ENCODE peak calls at places on chromosome 2, in seven cellular contexts. M, L, G, Z, F, E and B are unnamed samples.

GRCh38 chr2:19689769-19690168 is 212.0 kb downstream of the TTC32 start:
- DNase-seq in M (no peak), L (no peak), G (no peak), Z (no peak), F (no peak), E (no peak), B (no peak)

GRCh38 chr2:239298126-239298804 is 102.6 kb downstream of the HDAC4 start:
- DNase-seq in M (no peak), L (no peak), G (peak; percentile 17), Z (no peak), F (no peak), E (no peak), B (no peak)

GRCh38 chr2:158753561-158754302 is 41.4 kb upstream of the DAPL1 start:
- DNase-seq in M (no peak), L (no peak), G (no peak), Z (peak; percentile 49), F (peak; percentile 42), E (peak; percentile 79), B (peak; percentile 51)

GRCh38 chr2:221572180-221572820 is at the start of gene EPHA4:
- DNase-seq in M (peak; percentile 92), L (peak; percentile 90), G (peak; percentile 82), Z (peak; percentile 72), F (peak; percentile 81), E (peak; percentile 91), B (peak; percentile 78)

GRCh38 chr2:102166189-102166845 is 20.5 kb upstream of the IL1RL2 start:
- DNase-seq in M (no peak), L (no peak), G (peak; percentile 21), Z (peak; percentile 57), F (no peak), E (peak; percentile 76), B (no peak)

GRCh38 chr2:157443795-157444642 is at the start of gene CYTIP:
- DNase-seq in M (peak; percentile 43), L (no peak), G (peak; percentile 41), Z (no peak), F (peak; percentile 36), E (no peak), B (no peak)

GRCh38 chr2:32278476-32278853 is 761 bp downstream of the YIPF4 start:
- DNase-seq in M (no peak), L (no peak), G (no peak), Z (no peak), F (no peak), E (no peak), B (no peak)

GRCh38 chr2:20611077-20611843 is 39.6 kb downstream of the HS1BP3 start:
- DNase-seq in M (peak; percentile 51), L (peak; percentile 83), G (peak; percentile 93), Z (peak; percentile 99), F (peak; percentile 82), E (peak; percentile 98), B (peak; percentile 84)

GRCh38 chr2:99725810-99726209 is 236.0 kb upstream of the REV1 start:
- DNase-seq in M (no peak), L (no peak), G (no peak), Z (no peak), F (no peak), E (peak; percentile 40), B (no peak)

GRCh38 chr2:104856086-104856972 is 2.4 kb downstream of the POU3F3 start:
- DNase-seq in M (peak; percentile 81), L (no peak), G (no peak), Z (no peak), F (peak; percentile 27), E (no peak), B (no peak)

GRCh38 chr2:175755169-175755568 is 246.9 kb downstream of the LNPK start:
- DNase-seq in M (no peak), L (no peak), G (no peak), Z (no peak), F (no peak), E (no peak), B (no peak)

GRCh38 chr2:158998486-158999248 is 30.2 kb downstream of the TANC1 start:
- DNase-seq in M (no peak), L (no peak), G (no peak), Z (peak; percentile 42), F (no peak), E (peak; percentile 87), B (no peak)

GRCh38 chr2:112833532-112833931 is 3.0 kb downstream of the IL1B start:
- DNase-seq in M (no peak), L (no peak), G (no peak), Z (no peak), F (no peak), E (no peak), B (no peak)

GRCh38 chr2:203594541-203594940 is 59.4 kb upstream of the RAPH1 start:
- DNase-seq in M (no peak), L (no peak), G (no peak), Z (no peak), F (no peak), E (peak; percentile 53), B (no peak)
- H3K27ac ChIP-seq in M (no peak overlapping the region), L (no peak overlapping the region), G (no peak overlapping the region), Z (peak overlapping the region; percentile 12), F (no peak overlapping the region), E (no peak overlapping the region), B (no peak overlapping the region)

GRCh38 chr2:96555146-96555610 is 18.6 kb downstream of the ARID5A start:
- DNase-seq in M (no peak), L (no peak), G (no peak), Z (no peak), F (no peak), E (no peak), B (no peak)
- H3K27me3 ChIP-seq in M (no peaks in the 10 kb centered on the region), L (no peaks in the 10 kb centered on the region), G (no peaks in the 10 kb centered on the region), Z (no peaks in the 10 kb centered on the region), F (no peaks in the 10 kb centered on the region), E (no peaks in the 10 kb centered on the region), B (no peaks in the 10 kb centered on the region)

DNA sequence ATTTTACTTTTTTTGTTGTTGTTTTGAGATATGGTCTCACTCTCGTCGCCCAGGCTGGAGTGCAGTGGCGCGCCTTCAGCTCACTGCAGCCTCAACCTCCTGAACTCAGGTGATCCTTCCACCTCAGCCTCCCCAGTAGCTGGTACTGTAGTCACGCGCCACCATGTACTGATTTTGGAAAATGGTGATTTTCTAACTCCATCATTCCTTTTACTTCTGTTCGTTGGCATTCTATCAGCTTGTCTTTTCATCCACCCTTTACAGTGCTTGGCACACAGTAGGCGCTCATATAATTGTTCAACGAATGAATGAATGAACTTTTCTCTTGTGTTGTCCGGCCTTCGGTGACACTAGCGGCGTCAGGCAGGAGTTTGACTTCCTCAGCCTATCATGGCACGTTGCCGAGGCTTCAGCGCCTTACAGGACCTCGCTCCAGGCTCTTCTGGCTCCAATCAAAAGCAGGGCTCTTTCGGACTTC is 393 bp upstream of the MTHFD2 start:
- DNase-seq in M (no peak), L (no peak), G (no peak), Z (no peak), F (no peak), E (no peak), B (no peak)
- H3K4me3 ChIP-seq in M (peak overlapping the region; percentile 65), L (peak overlapping the region; percentile 32), G (peak overlapping the region; percentile 97), Z (peak overlapping the region; percentile 39), F (no peak overlapping the region), E (peak overlapping the region; percentile 79), B (peak overlapping the region; percentile 65)

DNA sequence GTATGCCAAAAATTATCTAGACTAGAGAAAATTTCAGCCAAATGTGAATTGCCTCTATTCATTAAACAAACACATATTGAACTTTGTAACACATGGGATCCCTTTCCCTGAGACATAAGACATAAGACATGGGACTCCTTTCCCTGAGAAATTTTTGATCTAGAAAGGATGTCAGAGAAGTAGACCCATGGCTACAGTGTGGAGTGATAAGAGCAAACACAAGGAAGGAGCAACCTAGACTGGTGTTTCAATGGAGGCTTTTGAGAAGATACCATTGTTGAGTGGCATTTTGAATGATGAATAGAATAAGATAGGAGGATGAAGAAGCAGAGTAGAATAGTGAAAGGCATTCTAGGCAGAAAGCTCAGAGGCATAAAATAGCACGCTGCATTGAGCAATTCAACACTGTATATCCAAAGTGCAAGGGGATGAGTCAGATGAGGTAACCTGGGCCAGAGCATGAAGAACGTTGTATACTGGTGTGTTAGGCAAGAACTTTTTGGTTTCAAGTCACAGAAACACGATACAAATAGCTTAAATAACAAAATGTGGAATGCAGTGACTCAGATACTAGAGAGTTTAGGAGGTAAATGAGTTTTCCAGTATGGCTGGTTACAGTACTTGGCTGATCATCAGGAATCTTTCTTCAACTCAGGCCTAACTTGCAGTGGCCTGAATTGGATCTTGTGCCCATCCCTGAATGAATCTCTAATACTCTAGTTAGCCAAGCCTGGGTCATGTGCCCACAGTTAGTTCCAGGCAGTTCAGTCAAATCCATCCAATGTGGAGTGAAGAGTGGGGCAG is 129.8 kb upstream of the TANK start:
- DNase-seq in M (no peak), L (no peak), G (peak; percentile 69), Z (peak; percentile 97), F (no peak), E (peak; percentile 99), B (peak; percentile 69)
- H3K27ac ChIP-seq in M (peak overlapping the region; percentile 33), L (no peak overlapping the region), G (peak overlapping the region; percentile 40), Z (peak overlapping the region; percentile 66), F (no peak overlapping the region), E (peak overlapping the region; percentile 86), B (peak overlapping the region; percentile 37)

GRCh38 chr2:174325932-174326879 is 8.5 kb upstream of the SP9 start:
- DNase-seq in M (peak; percentile 80), L (no peak), G (no peak), Z (peak; percentile 36), F (no peak), E (peak; percentile 52), B (peak; percentile 54)
- H3K27me3 ChIP-seq in M (peaks cover 100% of the 10 kb centered on the region), L (peaks cover 5% of the 10 kb centered on the region), G (peaks cover 56% of the 10 kb centered on the region), Z (peaks cover 42% of the 10 kb centered on the region), F (peaks cover 16% of the 10 kb centered on the region), E (peaks cover 63% of the 10 kb centered on the region), B (no peaks in the 10 kb centered on the region)

GRCh38 chr2:190062617-190063016 is at the start of gene MSTN:
- DNase-seq in M (no peak), L (no peak), G (no peak), Z (no peak), F (no peak), E (no peak), B (no peak)
- H3K4me3 ChIP-seq in M (no peak within 1 kb of the TSS), L (no peak within 1 kb of the TSS), G (no peak within 1 kb of the TSS), Z (peak within 1 kb of the TSS; percentile 21), F (no peak within 1 kb of the TSS), E (peak within 1 kb of the TSS; percentile 30), B (no peak within 1 kb of the TSS)